ENCODE peak calls at places on chromosomes 13 and 19, in five cellular contexts. W is AG10803; Y is stimulated activated CD4-positive, alpha-beta T cell treated with anti-CD3 and anti-CD28 coated beads, Interleukin-1b, Interleukin-23, amount 100 ng/mL, for 24 hours; X is endodermal cell; Z is naive thymus-derived CD8-positive, alpha-beta T cell. R is an unnamed sample.

GRCh38 chr19:32471095-32471494 is 65.5 kb downstream of the DPY19L3 start:
- DNase-seq in Y (no peak), W (no peak), Z (no peak), X (no peak), R (no peak)

GRCh38 chr19:51784109-51784785 is 10.7 kb upstream of the FPR3 start:
- DNase-seq in Z (no peak), W (no peak), Y (no peak), X (no peak), R (no peak)

GRCh38 chr13:20136781-20137703 is 23.8 kb downstream of the GJA3 start:
- DNase-seq in Y (no peak), W (no peak), Z (peak; percentile 30), X (peak; percentile 90), R (no peak)

GRCh38 chr19:15583346-15583745 is 31.7 kb upstream of the CYP4F8 start:
- DNase-seq in Z (no peak), Y (no peak), X (no peak), W (no peak), R (no peak)

GRCh38 chr19:48471836-48472235 is 2.7 kb downstream of the CYTH2 start:
- DNase-seq in Z (no peak), Y (no peak), W (no peak), X (no peak), R (no peak)

GRCh38 chr19:7934766-7935165 is 8.7 kb downstream of the TIMM44 start:
- DNase-seq in Z (no peak), W (no peak), X (no peak), Y (no peak), R (no peak)

GRCh38 chr13:106756446-106756845 is 188.5 kb upstream of the ARGLU1 start:
- DNase-seq in W (no peak), Y (no peak), X (peak; percentile 71), Z (no peak), R (no peak)

GRCh38 chr19:58513694-58514563 is 2.1 kb upstream of the SLC27A5 start:
- DNase-seq in Z (peak; percentile 93), Y (peak; percentile 91), W (peak; percentile 84), X (peak; percentile 97), R (peak; percentile 79)

GRCh38 chr13:20193142-20193923 is 595 bp upstream of the GJB2 start:
- DNase-seq in X (peak; percentile 56), W (no peak), Y (no peak), Z (no peak), R (no peak)

GRCh38 chr19:17582613-17583012 is 27.2 kb downstream of the COLGALT1 start:
- DNase-seq in X (no peak), Y (no peak), W (no peak), Z (no peak), R (no peak)

GRCh38 chr19:3849092-3849491 is 19.7 kb downstream of the ZFR2 start:
- DNase-seq in Y (peak; percentile 19), X (peak; percentile 88), W (no peak), Z (peak; percentile 44), R (peak; percentile 30)

GRCh38 chr19:28466107-28467045 is 746.6 kb downstream of the UQCRFS1 start:
- DNase-seq in W (peak; percentile 48), Y (peak; percentile 28), Z (peak; percentile 60), X (peak; percentile 90), R (peak; percentile 18)

GRCh38 chr19:28296506-28296905 is 916.4 kb downstream of the UQCRFS1 start:
- DNase-seq in W (peak; percentile 80), X (no peak), Y (no peak), Z (no peak), R (peak; percentile 75)

GRCh38 chr19:3125900-3126524 is 9.8 kb upstream of the GNA15 start:
- DNase-seq in X (peak; percentile 96), Y (peak; percentile 72), W (peak; percentile 30), Z (peak; percentile 64), R (peak; percentile 58)

GRCh38 chr19:42480335-42481095 is 37.8 kb upstream of the CXCL17 start:
- DNase-seq in Y (no peak), W (peak; percentile 59), X (peak; percentile 40), Z (no peak), R (peak; percentile 62)

GRCh38 chr13:31614073-31614472 is 125.3 kb upstream of the RXFP2 start:
- DNase-seq in X (no peak), W (no peak), Z (no peak), Y (no peak), R (no peak)

R was measured in foreskin fibroblast.